ENCODE peak calls at places on chromosomes 16 and 17, in seven cellular contexts. X, F, Y, Q, L, H and T are unnamed samples.
A peak's percentile ranks its signal among the peaks of the same experiment; 100 is the strongest.

GRCh38 chr16:54538241-54538640 is 251.7 kb upstream of the IRX3 start:
- DNase-seq in X (no peak), F (no peak), Y (no peak), Q (no peak), L (no peak), H (no peak), T (no peak)

GRCh38 chr17:75096082-75096625 is 8.4 kb downstream of the SLC16A5 start:
- DNase-seq in X (no peak), F (no peak), Y (peak; percentile 92), Q (no peak), L (no peak), H (no peak), T (no peak)

GRCh38 chr17:74502866-74503265 is 28.4 kb downstream of the CD300LB start:
- DNase-seq in X (no peak), F (no peak), Y (no peak), Q (no peak), L (peak; percentile 11), H (no peak), T (no peak)

GRCh38 chr17:38598536-38598935 is 7.2 kb downstream of the SRCIN1 start:
- DNase-seq in X (no peak), F (no peak), Y (peak; percentile 73), Q (no peak), L (peak; percentile 95), H (peak; percentile 91), T (no peak)

GRCh38 chr16:51433597-51433996 is 282.5 kb upstream of the SALL1 start:
- DNase-seq in X (no peak), F (no peak), Y (no peak), Q (no peak), L (no peak), H (no peak), T (no peak)

GRCh38 chr17:604719-605118 is 109.9 kb downstream of the VPS53 start:
- DNase-seq in X (no peak), F (no peak), Y (no peak), Q (no peak), L (no peak), H (no peak), T (no peak)

GRCh38 chr17:74605361-74605760 is 13.3 kb upstream of the CD300LD start:
- DNase-seq in X (peak; percentile 52), F (no peak), Y (peak; percentile 78), Q (no peak), L (no peak), H (no peak), T (no peak)

GRCh38 chr16:65842067-65842466 is 524.4 kb upstream of the CDH5 start:
- DNase-seq in X (no peak), F (no peak), Y (no peak), Q (no peak), L (no peak), H (no peak), T (no peak)

GRCh38 chr17:38706625-38707298 is 1.7 kb downstream of the MLLT6 start:
- DNase-seq in X (no peak), F (no peak), Y (peak; percentile 31), Q (peak; percentile 23), L (no peak), H (no peak), T (no peak)

GRCh38 chr17:74960739-74961342 is 11.7 kb downstream of the HID1 start:
- DNase-seq in X (no peak), F (peak; percentile 54), Y (peak; percentile 87), Q (peak; percentile 18), L (peak; percentile 86), H (no peak), T (peak; percentile 21)

GRCh38 chr16:15775209-15775608 is 81.6 kb downstream of the MYH11 start:
- DNase-seq in X (no peak), F (no peak), Y (no peak), Q (no peak), L (no peak), H (no peak), T (no peak)

GRCh38 chr17:76982408-76983074 is 114.3 kb downstream of the MGAT5B start:
- DNase-seq in X (no peak), F (peak; percentile 55), Y (no peak), Q (peak; percentile 20), L (no peak), H (no peak), T (no peak)

GRCh38 chr17:59371426-59372099 is 40.1 kb downstream of the YPEL2 start:
- DNase-seq in X (peak; percentile 61), F (no peak), Y (peak; percentile 58), Q (no peak), L (no peak), H (no peak), T (no peak)

GRCh38 chr16:87936375-87937230 is at the start of gene CA5A:
- DNase-seq in X (no peak), F (no peak), Y (no peak), Q (no peak), L (no peak), H (no peak), T (no peak)

GRCh38 chr16:22001591-22001990 is 675 bp upstream of the PDZD9 start:
- DNase-seq in X (no peak), F (no peak), Y (no peak), Q (no peak), L (no peak), H (no peak), T (no peak)

GRCh38 chr17:49951362-49952080 is 17.5 kb upstream of the DLX4 start:
- DNase-seq in X (no peak), F (no peak), Y (no peak), Q (no peak), L (no peak), H (no peak), T (no peak)

GRCh38 chr17:7235693-7236665 is 1.7 kb upstream of the DVL2 start:
- DNase-seq in X (no peak), F (no peak), Y (peak; percentile 73), Q (no peak), L (no peak), H (no peak), T (no peak)

GRCh38 chr17:77374170-77374936 is 233.6 kb downstream of the SEC14L1 start:
- DNase-seq in X (peak; percentile 86), F (peak; percentile 82), Y (peak; percentile 94), Q (peak; percentile 71), L (peak; percentile 95), H (no peak), T (peak; percentile 67)